ENCODE peak calls at places on chromosomes 4 and X, in four cellular contexts. N, J, L and M are unnamed samples. For H3K36me3, the result is how much of the 10 kb centered on the place peaks cover.

GRCh38 chr4:6493668-6494304 is 21.4 kb upstream of the PPP2R2C start:
- DNase-seq in N (no peak), J (no peak), L (no peak), M (no peak)

GRCh38 chrX:74449937-74450330 is 28.6 kb downstream of the SLC16A2 start:
- DNase-seq in N (no peak), J (no peak), L (no peak), M (no peak)

GRCh38 chr4:137890802-137891201 is 351.3 kb downstream of the SLC7A11 start:
- DNase-seq in N (no peak), J (no peak), L (no peak), M (no peak)

GRCh38 chrX:136291824-136292223 is 8.9 kb upstream of the ADGRG4 start:
- DNase-seq in N (no peak), J (no peak), L (no peak), M (no peak)

GRCh38 chr4:4269326-4269725 is 20.6 kb downstream of the LYAR start:
- DNase-seq in N (no peak), J (no peak), L (no peak), M (no peak)

GRCh38 chrX:47751670-47752069 is 85.0 kb upstream of the ZNF81 start:
- DNase-seq in N (peak), J (peak), L (no peak), M (peak)

GRCh38 chrX:44462851-44463250 is 79.8 kb downstream of the FUNDC1 start:
- DNase-seq in N (no peak), J (no peak), L (peak), M (no peak)

GRCh38 chr4:8079916-8080753 is 78.5 kb downstream of the ABLIM2 start:
- DNase-seq in N (no peak), J (peak), L (peak), M (peak)

GRCh38 chr4:74364649-74365491 is at the start of gene EREG:
- DNase-seq in N (no peak), J (peak), L (peak), M (peak)

GRCh38 chr4:40594261-40595178 is 35.1 kb downstream of the RBM47 start:
- DNase-seq in N (no peak), J (no peak), L (no peak), M (no peak)

GRCh38 chrX:87583679-87584078 is 66.1 kb downstream of the KLHL4 start:
- DNase-seq in N (peak), J (no peak), L (no peak), M (no peak)

GRCh38 chrX:10926404-10926803 is 184.7 kb upstream of the HCCS start:
- DNase-seq in N (no peak), J (no peak), L (no peak), M (no peak)

GRCh38 chr4:77348815-77349214 is 191.8 kb downstream of the CCNG2 start:
- DNase-seq in N (no peak), J (no peak), L (no peak), M (no peak)

GRCh38 chr4:165874799-165875371 is 1.8 kb downstream of the TLL1 start:
- DNase-seq in N (peak), J (peak), L (peak), M (peak)

GRCh38 chr4:169723207-169723606 is 34.5 kb downstream of the HPF1 start:
- DNase-seq in N (peak), J (no peak), L (no peak), M (no peak)

GRCh38 chr4:77104405-77105292 is 28.9 kb upstream of the CCNI start:
- DNase-seq in N (no peak), J (peak), L (peak), M (peak)

DNA sequence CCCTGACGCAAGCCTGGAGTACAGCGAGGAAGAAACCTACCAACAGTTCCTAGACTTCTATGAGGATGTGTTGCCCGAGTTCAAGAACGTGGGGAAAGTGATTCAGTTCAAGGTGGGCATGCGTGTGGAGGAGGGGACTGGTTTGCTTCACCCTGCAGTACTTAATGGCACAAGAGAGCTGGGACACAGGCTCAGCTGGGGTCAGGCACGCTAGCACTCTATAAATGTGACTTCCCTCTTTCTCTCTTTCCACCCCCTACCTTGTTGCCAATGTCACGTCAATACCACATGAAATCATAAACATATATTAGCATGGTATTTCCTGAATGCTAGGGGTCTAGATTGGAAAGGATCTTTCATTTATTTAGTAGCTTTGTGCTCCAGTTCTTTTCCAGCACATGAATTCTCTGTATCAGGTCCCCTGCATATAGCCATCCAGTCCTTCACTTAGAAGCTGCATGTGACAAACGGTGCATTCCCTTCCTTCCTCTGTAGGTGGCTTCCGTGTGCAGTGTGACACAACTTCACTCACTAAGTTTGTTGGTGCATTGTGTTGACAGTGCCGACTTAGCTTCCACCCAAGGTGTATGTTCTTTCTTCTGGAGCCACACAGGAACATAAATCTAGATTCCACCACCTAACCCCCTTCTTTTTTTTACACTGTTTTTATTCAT is 25.6 kb downstream of the ZRSR2 start:
- DNase-seq in N (no peak), J (no peak), L (no peak), M (no peak)
- H3K36me3 ChIP-seq in N (half or more), J (under half), L (under half), M (half or more)

GRCh38 chrX:40818236-40818635 is 82.9 kb upstream of the MED14 start:
- DNase-seq in N (no peak), J (no peak), L (no peak), M (no peak)

GRCh38 chrX:40827331-40827730 is 92.0 kb upstream of the MED14 start:
- DNase-seq in N (no peak), J (no peak), L (no peak), M (no peak)

GRCh38 chrX:40816906-40817305 is 81.6 kb upstream of the MED14 start:
- DNase-seq in N (no peak), J (no peak), L (no peak), M (no peak)

DNA sequence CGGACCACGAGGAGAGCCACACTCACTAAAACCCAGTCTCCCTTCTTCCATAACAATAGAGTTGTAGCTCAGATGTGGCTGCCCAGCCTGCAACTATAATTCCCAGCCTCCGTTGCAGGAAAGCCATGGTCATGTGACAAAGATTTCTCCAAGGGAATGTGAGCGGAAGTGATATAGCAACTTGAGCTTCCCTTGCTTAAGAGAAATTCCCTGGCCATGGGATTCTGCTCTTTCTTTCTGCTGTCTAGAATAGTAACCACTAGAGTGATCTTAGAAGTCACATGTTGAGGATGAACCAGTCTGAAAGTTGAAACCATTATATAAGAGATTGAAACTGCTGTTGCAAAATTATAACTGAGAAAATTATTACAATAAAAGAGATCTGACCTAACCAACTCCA is 86.4 kb upstream of the MED14 start:
- DNase-seq in N (no peak), J (no peak), L (no peak), M (no peak)
- H3K36me3 ChIP-seq in N (under half), J (under half), L (under half), M (under half)

GRCh38 chrX:9717376-9717775 is 48.3 kb downstream of the GPR143 start:
- DNase-seq in N (no peak), J (no peak), L (no peak), M (no peak)
- H3K36me3 ChIP-seq in N (under half), J (under half), L (under half), M (under half)

GRCh38 chr4:2827071-2827873 is 16.4 kb upstream of the ADD1 start:
- DNase-seq in N (no peak), J (peak), L (no peak), M (peak)
- H3K36me3 ChIP-seq in N (half or more), J (under half), L (under half), M (half or more)